ENCODE peak calls at places on chromosomes 16 and 17, in ten cellular contexts. X is stomach, L is breast epithelium, H is transverse colon, E is HCT116, O is Panc1, K is sigmoid colon, W is K562, U is GM12891, Q is GM12878. I is an unnamed sample.

GRCh38 chr16:24718967-24719521 is 10.4 kb upstream of the TNRC6A start:
- DNase-seq in H (no peak), U (no peak), Q (no peak), L (no peak), K (no peak), W (no peak), X (no peak), E (no peak), O (no peak), I (no peak)

GRCh38 chr16:69131749-69132423 is 502 bp downstream of the CHTF8 start:
- DNase-seq in X (peak), K (peak), W (peak), E (no peak), L (peak), Q (peak), H (peak), O (no peak), U (peak), I (peak)

GRCh38 chr17:1590031-1590746 is 27.6 kb upstream of the PITPNA start:
- DNase-seq in X (peak), L (no peak), E (peak), H (peak), U (no peak), O (peak), W (peak), K (no peak), Q (no peak), I (no peak)

GRCh38 chr16:3623642-3624041 is 12.2 kb upstream of the SLX4 start:
- DNase-seq in Q (no peak), E (no peak), O (no peak), H (no peak), X (no peak), L (no peak), U (no peak), K (no peak), W (no peak), I (no peak)

GRCh38 chr16:15653227-15653626 is 3.2 kb downstream of the NDE1 start:
- DNase-seq in L (no peak), Q (no peak), E (no peak), W (no peak), H (peak), U (no peak), X (no peak), K (peak), O (no peak), I (no peak)

GRCh38 chr16:22073350-22073749 is 19.0 kb upstream of the VWA3A start:
- DNase-seq in K (no peak), L (no peak), O (no peak), W (no peak), E (no peak), U (no peak), X (no peak), Q (no peak), H (no peak), I (no peak)

GRCh38 chr17:38598536-38598935 is 7.2 kb downstream of the SRCIN1 start:
- DNase-seq in U (peak), X (peak), W (peak), O (no peak), E (peak), Q (no peak), L (peak), K (no peak), H (peak), I (no peak)

GRCh38 chr17:72344613-72345012 is 223.8 kb downstream of the SOX9 start:
- DNase-seq in U (no peak), Q (no peak), W (no peak), K (no peak), O (no peak), X (no peak), H (no peak), L (no peak), E (no peak), I (no peak)

GRCh38 chr17:46892192-46892703 is 30.7 kb upstream of the GOSR2 start:
- DNase-seq in X (no peak), K (no peak), U (no peak), Q (no peak), W (no peak), H (no peak), L (no peak), O (no peak), E (no peak), I (no peak)

GRCh38 chr17:7323731-7324437 is 5.3 kb downstream of the NEURL4 start:
- DNase-seq in X (peak), U (peak), O (no peak), L (no peak), Q (no peak), K (peak), H (peak), W (peak), E (no peak), I (no peak)

GRCh38 chr16:85327731-85328664 is 215.7 kb upstream of the CIBAR2 start:
- DNase-seq in K (no peak), X (no peak), O (no peak), U (no peak), E (peak), Q (no peak), H (no peak), W (peak), L (no peak), I (no peak)

GRCh38 chr17:5587431-5588032 is 3.2 kb upstream of the NLRP1 start:
- DNase-seq in K (no peak), W (peak), H (peak), U (no peak), Q (no peak), O (no peak), L (no peak), E (peak), X (no peak), I (peak)

GRCh38 chr17:63639125-63639524 is 16.9 kb downstream of the MAP3K3 start:
- DNase-seq in E (no peak), L (no peak), K (no peak), W (no peak), X (no peak), U (no peak), O (no peak), Q (no peak), H (no peak), I (no peak)

GRCh38 chr17:10579270-10579669 is 29.8 kb upstream of the MYH2 start:
- DNase-seq in K (no peak), L (no peak), E (no peak), W (no peak), H (no peak), Q (peak), X (no peak), O (no peak), U (no peak), I (no peak)

GRCh38 chr16:70746708-70747424 is 54.1 kb downstream of the VAC14 start:
- DNase-seq in U (no peak), O (peak), W (peak), Q (no peak), L (peak), X (peak), H (peak), K (peak), E (peak), I (peak)

GRCh38 chr17:51541215-51541614 is 280.9 kb downstream of the UTP18 start:
- DNase-seq in E (no peak), W (no peak), L (no peak), O (no peak), X (no peak), U (no peak), K (no peak), H (no peak), Q (no peak), I (no peak)

GRCh38 chr16:8565498-8565897 is 24.8 kb downstream of the TMEM114 start:
- DNase-seq in L (no peak), O (no peak), E (no peak), H (no peak), W (no peak), K (no peak), U (no peak), Q (no peak), X (no peak), I (no peak)

GRCh38 chr17:74212913-74213791 is at the start of gene TTYH2:
- DNase-seq in X (peak), U (peak), K (peak), Q (no peak), H (peak), W (peak), L (peak), O (no peak), E (peak), I (peak)

GRCh38 chr17:74212262-74212912 is 984 bp upstream of the TTYH2 start:
- DNase-seq in L (no peak), U (no peak), W (peak), E (no peak), Q (no peak), H (peak), K (peak), O (no peak), X (no peak), I (no peak)

GRCh38 chr17:74210191-74211140 is 2.9 kb upstream of the TTYH2 start:
- DNase-seq in X (peak), W (peak), H (peak), K (peak), Q (no peak), O (no peak), L (peak), E (peak), U (peak), I (no peak)

GRCh38 chr17:74211141-74211928 is 2.0 kb upstream of the TTYH2 start:
- DNase-seq in W (no peak), E (no peak), Q (no peak), L (no peak), U (no peak), K (no peak), H (no peak), O (no peak), X (no peak), I (no peak)

DNA sequence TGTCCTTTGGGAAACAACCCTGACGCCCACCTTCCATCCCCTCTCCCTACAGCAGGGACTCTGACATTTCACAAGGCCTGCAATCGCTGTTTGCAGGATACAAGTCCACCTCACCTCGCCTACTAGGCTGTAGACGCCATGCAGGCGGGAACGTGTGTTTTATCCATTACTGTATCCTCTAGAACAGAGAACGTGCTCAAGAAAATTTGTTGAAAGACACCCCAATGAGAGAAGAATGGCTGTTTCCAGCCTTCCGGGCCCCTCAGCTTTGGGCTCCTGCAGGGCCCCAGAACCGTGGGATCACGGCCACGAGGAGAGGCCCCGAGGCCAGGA is 1.5 kb upstream of the TTYH2 start:
- DNase-seq in U (no peak), X (no peak), W (no peak), Q (no peak), O (no peak), L (no peak), K (no peak), E (no peak), H (no peak), I (peak)
- TF ChIP-seq POLR2AphosphoS5 in U (no peak), X (no peak), W (no peak), Q (no peak), O (no peak), L (no peak), K (no peak), E (no peak), H (no peak), I (no peak)

GRCh38 chr17:82779541-82779940 is 27.7 kb downstream of the TBCD start:
- DNase-seq in E (no peak), W (no peak), H (no peak), O (no peak), Q (no peak), U (no peak), L (no peak), X (no peak), K (no peak), I (no peak)

GRCh38 chr17:82780195-82780594 is 28.3 kb downstream of the TBCD start:
- DNase-seq in X (no peak), L (no peak), O (no peak), Q (no peak), K (no peak), H (no peak), E (no peak), U (no peak), W (no peak), I (no peak)

GRCh38 chr17:82772026-82772425 is 20.2 kb downstream of the TBCD start:
- DNase-seq in L (no peak), X (peak), E (no peak), W (no peak), Q (no peak), H (peak), K (no peak), O (no peak), U (no peak), I (no peak)

GRCh38 chr17:82776454-82776853 is 24.6 kb downstream of the TBCD start:
- DNase-seq in H (no peak), W (no peak), Q (no peak), L (no peak), X (no peak), K (no peak), O (no peak), U (no peak), E (no peak), I (no peak)

DNA sequence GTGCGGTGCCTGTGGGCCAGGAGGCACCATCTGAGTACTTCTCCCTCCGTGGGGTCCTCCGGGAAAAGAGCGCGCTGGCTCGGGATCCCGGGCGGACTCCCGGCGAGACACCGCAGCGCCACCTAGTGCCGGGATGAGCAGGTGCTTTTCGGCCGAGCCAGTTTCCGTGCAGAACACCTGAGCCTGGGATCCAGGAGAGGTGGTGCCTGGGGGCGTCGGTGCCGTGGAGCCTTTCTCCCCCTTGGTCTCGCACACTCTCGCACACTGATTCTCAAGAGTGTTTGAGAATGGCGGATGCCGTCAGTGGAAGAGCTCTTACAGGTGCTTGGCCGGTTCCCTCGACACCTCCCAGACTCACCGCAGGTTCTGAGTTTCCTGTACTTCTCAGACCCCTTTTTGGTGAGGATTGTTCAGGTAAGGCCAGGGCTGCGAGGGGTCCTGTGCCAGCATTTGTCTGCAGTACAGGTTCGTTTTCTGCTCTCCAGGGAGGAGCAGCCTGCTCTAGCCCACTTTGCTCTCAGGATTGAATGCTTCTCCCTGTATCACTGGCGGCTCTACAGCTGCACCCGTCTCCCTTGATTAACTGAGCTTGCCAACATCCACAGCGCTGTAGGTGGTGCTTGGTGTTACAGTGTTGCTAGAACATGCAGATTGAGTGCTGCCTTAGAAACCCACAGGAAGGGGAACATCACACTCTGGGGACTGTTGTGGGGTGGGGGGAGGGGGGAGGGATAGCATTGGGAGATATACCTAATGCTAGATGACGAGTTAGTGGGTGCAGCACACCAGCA is 23.4 kb downstream of the TBCD start:
- DNase-seq in X (peak), U (peak), K (peak), O (no peak), L (no peak), W (peak), Q (no peak), E (peak), H (peak), I (no peak)
- TF ChIP-seq POLR2AphosphoS5 in X (peak), U (no peak), K (no peak), O (no peak), L (no peak), W (no peak), Q (no peak), E (no peak), H (no peak), I (no peak)

DNA sequence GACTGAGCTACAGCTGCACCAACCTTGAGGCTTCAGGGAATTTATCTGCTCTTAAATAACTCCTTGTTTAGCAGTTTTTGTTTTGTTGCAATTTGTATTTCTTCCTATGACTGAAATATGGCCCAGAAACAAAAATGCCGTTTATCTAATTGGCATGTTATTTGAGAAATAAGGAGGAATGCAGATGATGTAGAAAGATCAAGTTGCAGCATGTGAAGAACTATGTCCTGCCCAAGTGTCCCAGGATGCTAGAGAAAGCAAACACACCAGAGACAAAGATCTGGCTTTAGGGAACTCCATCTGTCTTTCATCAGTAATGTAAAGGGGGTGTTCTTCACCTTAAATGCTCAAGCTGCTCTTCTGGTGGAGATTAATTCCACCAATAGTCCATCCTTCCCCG is 29.7 kb downstream of the USP31 start:
- DNase-seq in X (no peak), O (no peak), Q (no peak), H (no peak), K (no peak), U (no peak), W (no peak), E (no peak), L (no peak), I (no peak)
- TF ChIP-seq POLR2AphosphoS5 in X (no peak), O (no peak), Q (no peak), H (peak), K (no peak), U (no peak), W (no peak), E (no peak), L (no peak), I (no peak)

DNA sequence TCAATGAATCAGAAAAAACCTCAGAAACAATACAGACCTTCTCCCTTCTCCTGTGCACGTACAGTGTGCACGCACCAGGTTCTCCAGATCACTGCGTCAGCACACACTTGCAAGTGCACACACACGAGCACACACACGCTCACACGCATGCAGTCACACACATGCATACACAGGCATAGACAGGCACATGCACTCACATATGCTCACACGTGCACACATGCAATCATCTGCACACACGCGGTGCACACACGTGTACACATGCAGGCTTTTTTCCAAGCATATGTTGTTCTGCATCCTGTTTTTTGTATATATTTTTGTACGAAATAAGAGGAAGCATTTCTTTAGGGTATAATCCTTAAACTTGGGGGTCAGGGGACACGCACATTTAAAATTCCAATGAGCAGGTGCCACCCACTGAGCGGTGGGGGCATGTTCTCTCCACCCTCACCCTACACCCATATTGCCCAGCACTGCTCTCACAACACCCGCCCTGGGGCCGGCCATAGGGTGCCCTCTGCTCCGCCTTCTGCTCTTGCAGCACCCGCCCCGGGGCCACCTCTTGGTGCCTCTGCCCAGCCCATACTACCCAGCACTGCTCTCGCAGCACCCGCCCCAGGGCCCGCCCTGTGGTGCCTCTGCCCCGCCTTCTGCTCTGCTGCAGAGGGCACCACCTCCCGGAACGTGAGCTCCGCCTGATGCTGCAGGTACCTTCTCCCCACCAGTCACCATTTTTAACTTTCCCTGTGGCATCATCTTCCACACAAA is 20.9 kb downstream of the KLHDC4 start:
- DNase-seq in X (peak), W (no peak), O (no peak), L (no peak), E (no peak), K (no peak), U (no peak), H (peak), Q (no peak), I (no peak)
- TF ChIP-seq POLR2AphosphoS5 in X (no peak), W (no peak), O (no peak), L (no peak), E (no peak), K (no peak), U (no peak), H (no peak), Q (no peak), I (no peak)

GRCh38 chr17:76566988-76567431 is 18.6 kb downstream of the ST6GALNAC2 start:
- DNase-seq in L (no peak), E (no peak), H (no peak), K (no peak), X (no peak), Q (no peak), O (no peak), U (no peak), W (no peak), I (peak)
- TF ChIP-seq POLR2AphosphoS5 in L (no peak), E (peak), H (no peak), K (no peak), X (no peak), Q (no peak), O (peak), U (no peak), W (no peak), I (peak)